ENCODE peak calls at places on chromosomes 13 and 19, in four cellular contexts. One of them, this sample, is unnamed.

GRCh38 chr19:50046649-50047503 is 21.1 kb downstream of the ZNF473 start:
- DNase-seq in SK-N-SH: peak; percentile 50
- DNase-seq in HepG2: peak; percentile 60
- DNase-seq in K562: peak; percentile 34
- DNase-seq in this sample: peak; percentile 80

GRCh38 chr13:76609643-76610042 is 276.6 kb downstream of the KCTD12 start:
- DNase-seq in SK-N-SH: no peak
- DNase-seq in HepG2: no peak
- DNase-seq in K562: no peak
- DNase-seq in this sample: no peak

GRCh38 chr19:2337329-2337707 is 8.8 kb downstream of the SPPL2B start:
- DNase-seq in HepG2: peak; percentile 29
- DNase-seq in SK-N-SH: peak; percentile 69
- DNase-seq in K562: no peak
- DNase-seq in this sample: peak; percentile 76

GRCh38 chr19:35776102-35776788 is 881 bp downstream of the ARHGAP33 start:
- DNase-seq in K562: no peak
- DNase-seq in HepG2: no peak
- DNase-seq in SK-N-SH: no peak
- DNase-seq in this sample: no peak

GRCh38 chr19:33446918-33447293 is 73.4 kb downstream of the CEBPG start:
- DNase-seq in SK-N-SH: no peak
- DNase-seq in HepG2: no peak
- DNase-seq in K562: no peak
- DNase-seq in this sample: no peak

GRCh38 chr19:7751157-7751783 is 3.9 kb upstream of the CD209 start:
- DNase-seq in K562: no peak
- DNase-seq in SK-N-SH: no peak
- DNase-seq in HepG2: no peak
- DNase-seq in this sample: no peak

GRCh38 chr13:42753697-42754096 is 27.7 kb upstream of the FAM216B start:
- DNase-seq in SK-N-SH: no peak
- DNase-seq in K562: no peak
- DNase-seq in HepG2: no peak
- DNase-seq in this sample: no peak

GRCh38 chr19:39164289-39164688 is 32.5 kb upstream of the NCCRP1 start:
- DNase-seq in SK-N-SH: no peak
- DNase-seq in HepG2: no peak
- DNase-seq in K562: no peak
- DNase-seq in this sample: no peak

GRCh38 chr19:39405261-39405912 is 1.3 kb upstream of the ZFP36 start:
- DNase-seq in K562: no peak
- DNase-seq in HepG2: no peak
- DNase-seq in SK-N-SH: no peak
- DNase-seq in this sample: no peak

GRCh38 chr19:47228168-47228936 is 2.6 kb downstream of the BBC3 start:
- DNase-seq in K562: peak; percentile 66
- DNase-seq in HepG2: peak; percentile 69
- DNase-seq in SK-N-SH: peak; percentile 66
- DNase-seq in this sample: peak; percentile 54

GRCh38 chr13:40932252-40932651 is 86.9 kb downstream of the ELF1 start:
- DNase-seq in SK-N-SH: no peak
- DNase-seq in HepG2: no peak
- DNase-seq in K562: no peak
- DNase-seq in this sample: no peak
- TF ChIP-seq FOXJ3 in SK-N-SH: no peak
- TF ChIP-seq FOXJ3 in HepG2: no peak
- TF ChIP-seq FOXJ3 in K562: no peak
- TF ChIP-seq FOXJ3 in this sample: no peak

GRCh38 chr13:30033681-30034447 is 183.4 kb upstream of the UBL3 start:
- DNase-seq in SK-N-SH: no peak
- DNase-seq in HepG2: no peak
- DNase-seq in K562: no peak
- DNase-seq in this sample: no peak
- TF ChIP-seq FOXJ3 in SK-N-SH: no peak
- TF ChIP-seq FOXJ3 in HepG2: no peak
- TF ChIP-seq FOXJ3 in K562: no peak
- TF ChIP-seq FOXJ3 in this sample: no peak

DNA sequence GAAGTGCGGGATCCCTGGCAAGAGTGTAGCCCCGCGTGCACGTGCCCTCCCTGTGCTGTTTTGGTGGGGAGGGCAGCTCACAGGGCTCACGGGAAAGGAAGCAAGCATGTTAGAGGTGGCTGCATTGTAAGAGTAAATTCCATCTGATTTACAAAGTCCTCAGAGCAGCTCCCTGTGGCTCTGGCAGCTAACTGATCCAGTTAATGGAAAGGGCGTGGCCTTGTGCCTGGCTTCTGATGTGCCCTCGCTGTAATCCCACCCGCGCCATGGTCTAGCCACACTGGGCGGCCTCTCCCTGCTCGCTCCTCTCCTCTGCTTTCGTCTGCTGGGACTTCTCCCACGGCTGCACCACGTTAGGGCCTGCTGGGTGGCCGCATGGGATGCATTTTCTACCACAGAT is 258.5 kb downstream of the FGF9 start:
- DNase-seq in HepG2: no peak
- DNase-seq in SK-N-SH: no peak
- DNase-seq in K562: no peak
- DNase-seq in this sample: no peak
- TF ChIP-seq FOXJ3 in HepG2: no peak
- TF ChIP-seq FOXJ3 in SK-N-SH: no peak
- TF ChIP-seq FOXJ3 in K562: no peak
- TF ChIP-seq FOXJ3 in this sample: no peak

GRCh38 chr13:59472134-59472533 is 691.6 kb downstream of the DIAPH3 start:
- DNase-seq in K562: no peak
- DNase-seq in SK-N-SH: no peak
- DNase-seq in HepG2: no peak
- DNase-seq in this sample: no peak
- TF ChIP-seq FOXJ3 in K562: no peak
- TF ChIP-seq FOXJ3 in SK-N-SH: no peak
- TF ChIP-seq FOXJ3 in HepG2: no peak
- TF ChIP-seq FOXJ3 in this sample: no peak

GRCh38 chr13:23469901-23470525 is 36.5 kb upstream of the SACS start:
- DNase-seq in SK-N-SH: no peak
- DNase-seq in HepG2: no peak
- DNase-seq in K562: no peak
- DNase-seq in this sample: no peak
- TF ChIP-seq FOXJ3 in SK-N-SH: no peak
- TF ChIP-seq FOXJ3 in HepG2: no peak
- TF ChIP-seq FOXJ3 in K562: no peak
- TF ChIP-seq FOXJ3 in this sample: no peak

GRCh38 chr13:105465745-105466144 is 1069.7 kb downstream of the EFNB2 start:
- DNase-seq in K562: no peak
- DNase-seq in SK-N-SH: no peak
- DNase-seq in HepG2: no peak
- DNase-seq in this sample: no peak

GRCh38 chr13:105465251-105465650 is 1070.2 kb downstream of the EFNB2 start:
- DNase-seq in K562: no peak
- DNase-seq in HepG2: no peak
- DNase-seq in SK-N-SH: no peak
- DNase-seq in this sample: no peak

GRCh38 chr13:105462981-105463380 is 1072.5 kb downstream of the EFNB2 start:
- DNase-seq in K562: no peak
- DNase-seq in SK-N-SH: peak; percentile 16
- DNase-seq in HepG2: no peak
- DNase-seq in this sample: no peak

GRCh38 chr13:105466376-105466775 is 1069.1 kb downstream of the EFNB2 start:
- DNase-seq in HepG2: no peak
- DNase-seq in K562: no peak
- DNase-seq in SK-N-SH: no peak
- DNase-seq in this sample: no peak

DNA sequence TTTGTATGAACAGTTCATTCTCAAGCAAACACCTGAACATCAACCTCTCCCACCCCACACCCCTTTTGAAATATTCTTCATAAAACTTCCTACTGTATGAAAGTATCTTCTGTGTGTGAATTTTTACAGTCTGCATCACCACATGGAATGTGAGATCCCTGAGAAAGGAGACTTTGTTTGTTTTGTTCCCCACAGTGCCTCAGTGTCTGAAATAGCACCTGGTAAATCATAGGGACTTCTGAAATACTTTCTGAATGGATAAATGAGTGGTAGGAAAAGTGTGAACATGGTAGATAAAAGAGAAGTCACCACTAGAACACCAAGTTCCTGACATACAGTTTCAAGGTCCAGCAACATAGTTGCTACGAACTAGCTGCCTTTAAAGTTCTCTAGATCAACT is 1071.2 kb downstream of the EFNB2 start:
- DNase-seq in K562: no peak
- DNase-seq in HepG2: no peak
- DNase-seq in SK-N-SH: no peak
- DNase-seq in this sample: no peak
- TF ChIP-seq FOXJ3 in K562: no peak
- TF ChIP-seq FOXJ3 in HepG2: no peak
- TF ChIP-seq FOXJ3 in SK-N-SH: no peak
- TF ChIP-seq FOXJ3 in this sample: no peak

GRCh38 chr13:101492251-101492910 is 39.9 kb downstream of the ITGBL1 start:
- DNase-seq in SK-N-SH: no peak
- DNase-seq in K562: no peak
- DNase-seq in HepG2: no peak
- DNase-seq in this sample: no peak
- TF ChIP-seq FOXJ3 in SK-N-SH: no peak
- TF ChIP-seq FOXJ3 in K562: no peak
- TF ChIP-seq FOXJ3 in HepG2: no peak
- TF ChIP-seq FOXJ3 in this sample: no peak

GRCh38 chr13:34161829-34162544 is 344.0 kb downstream of the RFC3 start:
- DNase-seq in HepG2: peak; percentile 25
- DNase-seq in SK-N-SH: no peak
- DNase-seq in K562: no peak
- DNase-seq in this sample: no peak
- TF ChIP-seq FOXJ3 in HepG2: no peak
- TF ChIP-seq FOXJ3 in SK-N-SH: no peak
- TF ChIP-seq FOXJ3 in K562: no peak
- TF ChIP-seq FOXJ3 in this sample: no peak

DNA sequence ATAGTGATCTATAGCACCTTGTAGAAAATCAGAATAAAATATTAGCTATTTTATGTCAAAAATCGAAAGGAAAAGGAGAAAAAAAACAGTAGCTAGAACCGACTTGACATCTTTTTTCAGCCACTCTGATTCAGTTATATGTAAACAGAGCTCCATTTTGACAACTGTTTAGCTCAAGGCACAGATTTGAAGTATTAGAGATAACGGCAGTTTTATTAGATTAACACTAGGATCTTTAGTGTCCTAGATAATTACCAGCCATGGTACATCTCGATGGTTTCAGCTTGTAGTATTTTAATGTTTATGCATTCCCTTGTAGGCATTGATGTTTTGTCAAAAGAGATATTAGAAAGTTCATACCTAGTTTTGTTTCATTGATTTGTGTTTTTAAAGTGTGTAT is 67.3 kb downstream of the PCDH17 start:
- DNase-seq in SK-N-SH: peak; percentile 16
- DNase-seq in K562: no peak
- DNase-seq in HepG2: no peak
- DNase-seq in this sample: no peak
- TF ChIP-seq FOXJ3 in SK-N-SH: no peak
- TF ChIP-seq FOXJ3 in K562: no peak
- TF ChIP-seq FOXJ3 in HepG2: no peak
- TF ChIP-seq FOXJ3 in this sample: no peak

This sample was measured in WTC11.